ENCODE peak calls at places on chromosomes 16 and 17, in five cellular contexts. G is colonic mucosa, F is BJ, M is GM12865, Q is neural crest cell. B is an unnamed sample.

GRCh38 chr17:48055531-48056245 is 7.5 kb downstream of the NFE2L1 start:
- DNase-seq in G (no peak), F (peak; percentile 67), M (peak; percentile 81), Q (no peak), B (peak; percentile 93)

GRCh38 chr16:21952040-21952792 is 945 bp upstream of the UQCRC2 start:
- DNase-seq in G (peak; percentile 94), F (no peak), M (peak; percentile 80), Q (peak; percentile 48), B (peak; percentile 7)

GRCh38 chr16:6453742-6454141 is 878.9 kb upstream of the RBFOX1 start:
- DNase-seq in G (no peak), F (no peak), M (no peak), Q (no peak), B (no peak)

GRCh38 chr16:8959921-8960787 is 3.6 kb downstream of the USP7 start:
- DNase-seq in G (peak; percentile 42), F (no peak), M (peak; percentile 70), Q (no peak), B (no peak)

GRCh38 chr16:60259956-60260355 is 1525.8 kb upstream of the GOT2 start:
- DNase-seq in G (no peak), F (no peak), M (no peak), Q (no peak), B (no peak)

GRCh38 chr17:57551321-57552079 is 193.6 kb downstream of the CCDC182 start:
- DNase-seq in G (peak; percentile 32), F (no peak), M (peak; percentile 85), Q (no peak), B (no peak)

GRCh38 chr16:50837324-50837723 is 95.4 kb downstream of the CYLD start:
- DNase-seq in G (no peak), F (no peak), M (no peak), Q (no peak), B (no peak)

GRCh38 chr16:71883193-71883848 is 661 bp downstream of the ZNF821 start:
- DNase-seq in G (peak; percentile 70), F (no peak), M (peak; percentile 50), Q (peak; percentile 43), B (no peak)

GRCh38 chr16:1430214-1430758 is 592 bp upstream of the PERCC1 start:
- DNase-seq in G (no peak), F (no peak), M (no peak), Q (no peak), B (no peak)

GRCh38 chr17:58247511-58248363 is 9.4 kb downstream of the LPO start:
- DNase-seq in G (no peak), F (no peak), M (peak; percentile 10), Q (no peak), B (no peak)

GRCh38 chr17:31492880-31493655 is 101.6 kb downstream of the RAB11FIP4 start:
- DNase-seq in G (peak; percentile 50), F (no peak), M (peak; percentile 75), Q (no peak), B (no peak)

GRCh38 chr16:61024180-61024900 is 1011.9 kb downstream of the CDH8 start:
- DNase-seq in G (no peak), F (no peak), M (no peak), Q (no peak), B (no peak)

GRCh38 chr16:10930755-10931093 is 11.5 kb downstream of the DEXI start:
- DNase-seq in G (no peak), F (no peak), M (no peak), Q (no peak), B (no peak)

GRCh38 chr17:71023631-71024030 is 854.3 kb downstream of the KCNJ2 start:
- DNase-seq in G (no peak), F (no peak), M (peak; percentile 5), Q (no peak), B (no peak)

GRCh38 chr16:13808075-13808474 is 111.9 kb upstream of the ERCC4 start:
- DNase-seq in G (no peak), F (no peak), M (no peak), Q (no peak), B (no peak)

GRCh38 chr17:9256361-9256943 is 235.1 kb downstream of the NTN1 start:
- DNase-seq in G (no peak), F (no peak), M (no peak), Q (no peak), B (no peak)

GRCh38 chr16:79580465-79581200 is 19.9 kb downstream of the MAF start:
- DNase-seq in G (no peak), F (no peak), M (no peak), Q (no peak), B (no peak)

GRCh38 chr17:511001-511690 is 158.5 kb upstream of the RPH3AL start:
- DNase-seq in G (no peak), F (peak; percentile 80), M (no peak), Q (no peak), B (peak; percentile 56)

GRCh38 chr16:85762970-85763369 is 12.1 kb upstream of the C16orf74 start:
- DNase-seq in G (no peak), F (no peak), M (no peak), Q (no peak), B (no peak)

GRCh38 chr17:77609553-77610517 is 348.7 kb upstream of the TNRC6C start:
- DNase-seq in G (peak; percentile 41), F (no peak), M (peak; percentile 68), Q (no peak), B (no peak)

GRCh38 chr16:11708421-11708820 is 34.2 kb downstream of the TXNDC11 start:
- DNase-seq in G (no peak), F (no peak), M (no peak), Q (no peak), B (no peak)

GRCh38 chr16:75074920-75075687 is 41.5 kb downstream of the LDHD start:
- DNase-seq in G (no peak), F (no peak), M (peak; percentile 96), Q (no peak), B (no peak)

GRCh38 chr17:56125830-56126819 is 27.1 kb upstream of the ANKFN1 start:
- DNase-seq in G (no peak), F (peak; percentile 64), M (peak; percentile 35), Q (peak; percentile 18), B (peak; percentile 40)

GRCh38 chr17:35540589-35541404 is 3.3 kb upstream of the SLFN12L start:
- DNase-seq in G (peak; percentile 43), F (no peak), M (peak; percentile 75), Q (no peak), B (no peak)

GRCh38 chr17:2337152-2337810 is at the start of gene SGSM2:
- DNase-seq in G (peak; percentile 60), F (no peak), M (peak; percentile 75), Q (peak; percentile 67), B (no peak)

GRCh38 chr17:45248132-45248936 is 13.6 kb downstream of the SPATA32 start:
- DNase-seq in G (peak; percentile 75), F (no peak), M (peak; percentile 91), Q (no peak), B (no peak)

GRCh38 chr16:89446136-89446974 is 44.0 kb downstream of the ANKRD11 start:
- DNase-seq in G (no peak), F (no peak), M (no peak), Q (no peak), B (no peak)

GRCh38 chr16:66007717-66008116 is 358.8 kb upstream of the CDH5 start:
- DNase-seq in G (no peak), F (peak; percentile 23), M (peak; percentile 45), Q (no peak), B (peak; percentile 63)

GRCh38 chr17:82661717-82662683 is 13.8 kb upstream of the WDR45B start:
- DNase-seq in G (no peak), F (no peak), M (no peak), Q (no peak), B (no peak)

GRCh38 chr16:71746442-71747046 is 22.0 kb upstream of the PHLPP2 start:
- DNase-seq in G (peak; percentile 27), F (no peak), M (peak; percentile 40), Q (no peak), B (no peak)

GRCh38 chr17:17001076-17001777 is 29.3 kb upstream of the TNFRSF13B start:
- DNase-seq in G (no peak), F (no peak), M (no peak), Q (no peak), B (no peak)
- TF ChIP-seq CTCF in G (no peak), F (no peak), M (no peak), Q (no peak), B (no peak)

DNA sequence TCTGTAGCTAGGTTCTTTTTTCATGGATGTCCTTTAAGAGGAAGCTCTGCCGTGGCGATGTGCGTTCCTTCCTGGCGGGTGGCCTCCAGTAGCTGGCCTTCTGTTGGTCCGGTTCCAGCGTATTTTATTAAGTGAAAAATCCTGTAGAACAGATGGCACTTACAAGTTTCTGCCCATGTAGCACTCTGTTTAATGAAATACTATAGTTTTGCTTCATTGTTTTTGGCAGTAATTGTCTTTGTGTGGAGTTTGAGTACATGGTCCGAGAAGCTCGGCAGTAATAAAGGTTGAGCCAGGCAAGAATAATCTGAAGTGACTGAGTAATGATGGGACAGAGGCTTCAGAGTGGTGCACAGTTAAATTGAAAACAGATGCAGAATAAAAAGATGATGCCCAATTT is 20.4 kb downstream of the USP10 start:
- DNase-seq in G (no peak), F (no peak), M (no peak), Q (no peak), B (peak; percentile 59)
- TF ChIP-seq CTCF in G (no peak), F (no peak), M (no peak), Q (no peak), B (no peak)

DNA sequence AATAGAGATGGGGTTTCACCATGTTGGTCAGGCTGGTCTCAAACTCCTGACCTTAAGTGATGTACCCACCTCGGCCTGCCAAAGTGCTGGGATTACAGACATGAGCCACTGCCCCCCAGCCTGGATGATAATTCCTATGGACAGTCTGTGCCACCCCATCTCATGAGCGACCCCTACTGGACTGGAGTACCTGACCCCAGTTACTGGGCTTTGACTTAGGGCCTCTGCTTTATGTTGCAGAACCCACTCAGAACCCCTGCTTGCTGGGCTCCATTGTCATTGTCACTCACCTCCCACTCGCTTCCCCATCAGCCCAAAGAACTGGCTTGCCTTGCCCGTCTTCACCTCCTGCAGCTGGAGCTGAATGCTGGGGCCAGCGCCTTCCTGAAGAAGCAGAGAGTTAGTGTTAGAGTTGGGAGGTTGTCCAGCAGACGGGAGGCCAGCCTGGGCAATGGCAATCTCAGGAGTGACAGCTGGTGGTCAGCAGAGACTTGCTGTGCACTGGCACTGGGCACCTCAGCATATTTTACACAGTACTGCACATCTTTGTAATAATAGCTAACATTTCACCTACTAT is 4.0 kb downstream of the TAC4 start:
- DNase-seq in G (peak; percentile 47), F (no peak), M (peak; percentile 18), Q (no peak), B (no peak)
- TF ChIP-seq CTCF in G (peak; percentile 13), F (peak; percentile 33), M (peak; percentile 44), Q (peak; percentile 36), B (peak; percentile 27)

DNA sequence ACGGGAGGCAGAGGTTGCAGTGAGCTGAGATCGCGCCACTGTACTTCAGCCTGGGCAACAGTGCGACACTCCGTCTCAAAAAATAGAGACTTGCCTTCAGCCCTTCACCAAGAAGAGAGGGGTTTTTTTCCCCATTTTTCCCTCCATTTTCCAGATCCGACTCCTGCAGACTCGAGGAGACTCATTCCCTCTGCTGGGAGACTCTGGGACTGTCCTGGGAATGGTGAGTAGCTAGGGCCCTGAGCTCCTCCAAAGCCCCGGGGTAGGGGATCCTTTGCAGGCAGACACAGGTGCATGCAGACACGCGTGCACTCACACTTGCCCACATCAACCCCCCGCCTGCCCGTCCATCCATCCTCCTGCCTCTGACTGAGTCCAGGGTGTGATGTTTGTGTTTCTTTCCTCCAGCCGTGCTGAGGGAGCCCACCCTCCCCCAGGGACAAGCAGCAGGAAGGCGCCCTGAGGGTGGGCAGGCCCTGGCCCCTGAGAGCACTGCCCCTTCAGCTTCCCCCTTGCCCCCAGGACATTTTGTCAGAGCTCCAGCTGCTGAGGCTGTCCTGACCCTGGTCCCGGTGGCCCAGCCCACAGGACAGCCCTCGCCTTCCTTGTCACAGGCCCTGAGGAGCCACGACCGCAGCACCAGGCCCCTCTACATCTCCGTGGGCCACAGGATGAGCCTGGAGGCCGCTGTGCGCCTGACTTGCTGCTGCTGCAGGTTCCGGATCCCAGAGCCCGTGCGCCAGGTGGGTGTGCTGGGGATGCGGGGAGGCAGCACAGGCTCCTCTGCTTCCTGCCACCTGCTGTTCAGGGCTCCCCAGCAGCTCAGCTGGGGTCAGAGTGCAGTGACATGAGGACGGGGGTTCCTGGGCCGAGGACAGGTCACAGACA is 10.2 kb downstream of the ENDOV start:
- DNase-seq in G (no peak), F (no peak), M (no peak), Q (no peak), B (no peak)
- TF ChIP-seq CTCF in G (no peak), F (no peak), M (no peak), Q (no peak), B (no peak)

B was measured in AG09319.